ENCODE peak calls at places on chromosomes 5 and 9, in seven cellular contexts. E is RWPE1, K is sigmoid colon, U is breast epithelium, P is astrocyte of the spinal cord, J is uterus, L is heart left ventricle. A is an unnamed sample.

GRCh38 chr9:134374301-134375010 is 48.2 kb downstream of the RXRA start:
- DNase-seq in E (no peak), K (peak), U (no peak), P (no peak), J (no peak), L (peak), A (no peak)

GRCh38 chr5:56861893-56862485 is 46.6 kb downstream of the MAP3K1 start:
- DNase-seq in E (no peak), K (no peak), U (no peak), P (no peak), J (no peak), L (no peak), A (no peak)

GRCh38 chr5:67093259-67093658 is 103.3 kb downstream of the CD180 start:
- DNase-seq in E (no peak), K (no peak), U (no peak), P (no peak), J (no peak), L (no peak), A (no peak)

GRCh38 chr5:106205916-106206571 is 1464.7 kb downstream of the EFNA5 start:
- DNase-seq in E (no peak), K (peak), U (no peak), P (no peak), J (no peak), L (no peak), A (no peak)

GRCh38 chr5:177447066-177447610 is 524 bp downstream of the PRR7 start:
- DNase-seq in E (peak), K (no peak), U (no peak), P (no peak), J (no peak), L (no peak), A (no peak)

GRCh38 chr9:101737705-101738565 is 512 bp downstream of the GRIN3A start:
- DNase-seq in E (peak), K (no peak), U (no peak), P (no peak), J (no peak), L (no peak), A (no peak)

GRCh38 chr5:174516741-174517140 is 207.6 kb upstream of the MSX2 start:
- DNase-seq in E (no peak), K (no peak), U (no peak), P (no peak), J (no peak), L (no peak), A (no peak)

GRCh38 chr5:169778622-169779596 is 141.8 kb downstream of the DOCK2 start:
- DNase-seq in E (no peak), K (no peak), U (no peak), P (no peak), J (no peak), L (no peak), A (no peak)

GRCh38 chr5:96093890-96094381 is 132.3 kb upstream of the ELL2 start:
- DNase-seq in E (peak), K (no peak), U (no peak), P (peak), J (no peak), L (no peak), A (no peak)

GRCh38 chr9:120542701-120543490 is 37.1 kb downstream of the CDK5RAP2 start:
- DNase-seq in E (no peak), K (no peak), U (no peak), P (no peak), J (no peak), L (no peak), A (no peak)

DNA sequence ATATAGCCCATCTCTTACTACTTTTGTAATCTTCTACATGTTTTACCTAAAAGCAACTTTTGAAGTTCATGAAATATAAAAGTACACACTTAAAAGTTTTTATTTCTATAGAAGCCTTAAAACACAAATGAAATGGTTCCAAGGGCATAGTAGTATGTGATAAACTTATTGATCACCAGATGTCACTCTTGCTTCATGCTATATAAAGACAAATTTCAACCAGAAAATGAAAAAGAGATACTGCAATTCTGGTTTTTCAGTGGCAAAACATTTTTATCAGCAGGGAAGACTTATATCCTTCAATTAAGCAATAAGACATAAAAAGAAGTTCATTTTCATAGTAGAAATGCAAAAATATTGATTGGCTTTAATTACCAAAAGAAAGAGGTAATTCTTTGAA is 69.4 kb upstream of the FBXL17 start:
- DNase-seq in E (no peak), K (no peak), U (no peak), P (no peak), J (no peak), L (no peak), A (no peak)
- TF ChIP-seq CTCF in E (no peak), K (no peak), U (no peak), P (no peak), J (no peak), L (no peak), A (no peak)

GRCh38 chr9:36854751-36855150 is 179.3 kb downstream of the PAX5 start:
- DNase-seq in E (no peak), K (no peak), U (no peak), P (no peak), J (no peak), L (no peak), A (no peak)

GRCh38 chr9:36853233-36853632 is 180.8 kb downstream of the PAX5 start:
- DNase-seq in E (no peak), K (no peak), U (no peak), P (no peak), J (no peak), L (no peak), A (no peak)

GRCh38 chr9:36858805-36859375 is 175.2 kb downstream of the PAX5 start:
- DNase-seq in E (peak), K (no peak), U (no peak), P (no peak), J (no peak), L (peak), A (no peak)

GRCh38 chr9:36854034-36854433 is 180.0 kb downstream of the PAX5 start:
- DNase-seq in E (no peak), K (no peak), U (no peak), P (no peak), J (no peak), L (no peak), A (no peak)

DNA sequence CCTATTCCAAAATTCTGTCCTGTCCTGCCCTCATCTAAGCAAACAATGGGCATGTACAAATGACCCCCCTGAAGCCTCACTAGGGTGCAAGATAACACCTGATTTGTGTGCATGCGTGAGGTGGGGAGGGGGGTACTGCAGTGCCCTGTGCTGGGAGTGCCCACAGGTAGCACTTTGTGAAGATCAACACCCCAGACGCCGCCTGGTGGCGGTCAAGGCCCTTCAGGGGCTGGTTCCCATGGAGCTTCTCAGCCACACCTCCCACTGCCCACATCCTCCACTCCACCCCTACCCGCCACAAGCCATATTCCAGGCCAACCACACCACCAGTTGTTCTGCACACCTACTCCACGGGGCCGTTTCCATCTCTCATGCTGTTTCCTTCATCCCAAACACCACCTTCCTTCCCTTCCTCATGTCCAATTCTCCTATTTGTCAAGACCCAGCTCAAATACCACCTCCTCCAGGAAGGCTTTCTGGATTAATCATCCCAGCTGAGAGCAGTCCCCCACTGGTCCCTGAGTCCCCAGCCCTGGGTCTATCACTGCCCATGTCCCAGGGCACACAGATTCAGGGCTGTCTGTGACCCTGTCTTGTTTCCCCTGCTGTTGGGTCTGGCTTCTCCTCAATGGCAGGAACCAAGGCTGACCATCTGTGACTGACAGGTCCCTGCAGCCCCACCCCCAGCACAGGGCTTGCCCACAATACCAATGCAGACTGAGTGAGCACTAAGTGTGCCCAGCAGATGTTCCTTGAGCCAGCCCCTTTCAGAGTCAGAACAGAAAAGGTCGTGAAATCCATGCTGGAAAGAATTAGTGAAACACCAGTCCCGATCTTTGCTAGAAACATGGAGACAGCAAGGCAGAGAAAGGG is 178.4 kb downstream of the PAX5 start:
- DNase-seq in E (no peak), K (no peak), U (no peak), P (no peak), J (no peak), L (no peak), A (no peak)
- TF ChIP-seq CTCF in E (no peak), K (no peak), U (no peak), P (peak), J (no peak), L (no peak), A (peak)

GRCh38 chr5:139955616-139956283 is 87.3 kb downstream of the NRG2 start:
- DNase-seq in E (no peak), K (no peak), U (no peak), P (no peak), J (no peak), L (no peak), A (no peak)
- TF ChIP-seq CTCF in E (no peak), K (no peak), U (no peak), P (no peak), J (no peak), L (no peak), A (no peak)

GRCh38 chr9:89720721-89721660 is 116.2 kb downstream of the GADD45G start:
- DNase-seq in E (no peak), K (no peak), U (no peak), P (no peak), J (peak), L (no peak), A (no peak)
- TF ChIP-seq CTCF in E (no peak), K (no peak), U (no peak), P (no peak), J (no peak), L (no peak), A (no peak)

GRCh38 chr5:78677777-78678668 is 29.5 kb upstream of the LHFPL2 start:
- DNase-seq in E (peak), K (peak), U (peak), P (peak), J (peak), L (peak), A (peak)
- TF ChIP-seq CTCF in E (no peak), K (no peak), U (no peak), P (peak), J (no peak), L (no peak), A (peak)

DNA sequence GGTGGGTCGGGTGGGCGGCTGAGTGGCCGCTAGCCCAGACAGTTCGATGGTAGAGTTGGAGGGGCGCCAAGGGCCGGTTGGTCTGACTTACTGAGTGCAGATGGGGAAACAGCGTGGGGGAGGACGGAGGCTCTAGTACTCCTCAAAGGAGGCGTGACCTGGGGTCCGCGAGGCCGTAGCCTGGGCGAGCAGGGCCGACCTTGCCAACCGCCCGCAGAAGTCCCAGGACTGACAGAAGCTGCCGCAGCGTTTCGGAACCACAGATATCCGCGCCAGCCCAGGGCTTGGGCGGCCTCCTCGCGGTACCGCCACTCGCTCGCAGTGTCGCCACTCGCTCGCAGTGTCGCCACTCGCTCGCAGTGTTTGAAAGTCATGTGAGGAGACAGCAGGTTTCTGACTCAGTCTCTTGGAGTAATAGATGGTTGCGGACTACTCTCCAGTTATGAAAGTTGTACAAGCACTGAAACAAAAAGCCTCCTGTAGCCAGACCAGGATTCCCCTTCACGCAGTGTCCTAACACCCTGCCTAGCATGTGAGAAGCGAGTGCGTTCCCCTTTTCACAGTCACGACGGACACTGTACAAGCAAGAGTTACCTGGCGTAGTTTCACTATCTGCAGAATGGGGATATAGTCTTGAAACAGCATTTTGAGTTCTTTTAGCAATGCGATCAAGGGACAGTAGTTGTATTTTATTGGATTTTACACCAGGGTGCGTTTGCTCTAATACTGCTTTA is 674 bp downstream of the TMEM38B start:
- DNase-seq in E (peak), K (peak), U (peak), P (peak), J (peak), L (peak), A (no peak)
- TF ChIP-seq CTCF in E (no peak), K (no peak), U (no peak), P (no peak), J (no peak), L (no peak), A (no peak)

DNA sequence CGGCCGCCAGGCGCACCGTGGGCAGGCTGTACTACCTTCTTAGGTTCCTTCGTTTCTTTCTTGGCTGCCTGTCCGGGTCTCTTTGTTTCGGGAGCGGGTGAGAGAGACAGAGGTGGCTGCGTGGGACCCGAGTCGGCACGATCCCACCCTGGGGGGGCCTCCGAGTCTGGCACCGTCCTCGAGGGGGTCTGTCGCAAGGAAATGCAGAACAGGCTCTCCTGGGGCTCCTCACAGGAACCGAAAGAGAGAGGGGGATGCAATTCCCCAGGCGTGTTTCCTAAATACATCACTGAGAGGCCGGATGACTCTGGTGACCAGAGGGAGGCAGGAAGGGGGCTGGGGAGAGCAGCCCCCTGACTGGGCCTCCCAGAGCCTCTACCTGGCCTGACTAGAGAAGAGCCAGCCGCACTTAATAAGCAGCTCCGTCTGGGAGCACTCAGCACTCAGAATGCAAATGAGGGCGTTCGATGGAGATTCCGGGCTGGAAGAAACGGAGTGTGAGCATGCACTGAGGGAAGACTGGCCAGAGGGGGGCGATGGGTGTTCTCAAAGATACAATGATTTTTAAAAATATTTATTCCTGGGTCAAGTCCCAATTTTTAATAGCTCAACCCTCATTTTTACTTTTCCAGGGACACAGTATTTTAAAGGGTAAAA is 11.7 kb upstream of the INPP5E start:
- DNase-seq in E (no peak), K (no peak), U (no peak), P (no peak), J (no peak), L (no peak), A (no peak)
- TF ChIP-seq CTCF in E (no peak), K (no peak), U (no peak), P (peak), J (no peak), L (no peak), A (no peak)

GRCh38 chr9:130426883-130427282 is 17.9 kb upstream of the ASS1 start:
- DNase-seq in E (peak), K (no peak), U (no peak), P (peak), J (peak), L (peak), A (no peak)
- TF ChIP-seq CTCF in E (no peak), K (no peak), U (no peak), P (peak), J (no peak), L (no peak), A (no peak)

DNA sequence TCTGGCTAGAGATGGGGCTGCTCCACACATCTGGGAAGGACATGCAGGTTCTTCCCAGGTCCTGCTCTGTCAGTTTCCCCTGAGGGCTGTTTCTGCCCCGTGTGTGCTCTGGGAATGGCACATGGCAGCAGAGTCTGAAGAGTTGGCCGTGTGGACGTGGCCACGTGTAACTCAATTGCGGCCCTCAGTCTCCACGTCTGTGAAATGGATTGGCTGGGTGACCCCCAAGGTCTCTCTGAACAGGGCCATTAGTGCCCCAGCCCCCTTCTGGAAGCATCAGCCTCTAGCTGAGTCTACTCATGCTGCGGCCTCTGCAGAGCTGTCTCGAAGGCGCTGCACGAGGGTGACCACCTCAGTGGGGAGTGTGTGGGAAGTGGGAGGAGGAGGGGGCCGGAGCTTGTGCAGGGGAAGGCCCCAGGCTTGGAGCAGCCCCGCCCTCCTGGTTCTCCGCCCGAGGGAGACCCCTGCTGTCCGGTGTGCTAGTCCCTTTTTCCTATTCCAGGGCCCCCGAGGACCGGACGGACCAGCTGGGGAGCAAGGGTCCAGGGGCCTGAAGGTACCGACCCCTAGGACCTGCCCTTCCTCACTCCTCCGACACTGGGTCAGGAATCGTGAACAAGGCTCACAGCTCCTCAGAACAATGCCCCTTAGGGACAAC is 58.9 kb upstream of the ORM1 start:
- DNase-seq in E (no peak), K (no peak), U (no peak), P (peak), J (no peak), L (no peak), A (no peak)
- TF ChIP-seq CTCF in E (no peak), K (peak), U (no peak), P (peak), J (no peak), L (peak), A (peak)

DNA sequence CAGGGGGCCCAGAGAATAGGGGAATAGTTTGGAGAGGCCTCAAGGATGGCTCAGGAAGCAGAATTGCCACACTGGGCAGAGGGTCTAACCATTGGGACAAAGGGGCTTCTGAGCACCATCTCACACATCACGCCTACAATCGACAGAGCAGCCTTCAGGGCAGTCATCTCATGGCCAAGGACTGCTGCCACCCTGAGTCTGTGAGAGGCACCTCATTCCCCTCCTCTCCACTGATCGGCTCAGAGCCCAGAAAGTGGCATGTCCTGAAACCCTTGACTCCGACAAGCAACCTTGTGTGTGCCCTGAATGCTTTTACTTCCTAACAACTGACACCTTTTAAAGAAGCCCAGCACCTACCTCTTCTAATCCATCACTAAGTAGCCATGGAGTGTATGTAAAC is 128.9 kb upstream of the PTPN3 start:
- DNase-seq in E (no peak), K (no peak), U (no peak), P (no peak), J (no peak), L (peak), A (no peak)
- TF ChIP-seq CTCF in E (no peak), K (no peak), U (no peak), P (no peak), J (no peak), L (no peak), A (no peak)